ENCODE peak calls at places on chromosomes 16 and 17, in four cellular contexts. One of them, this sample, is unnamed.

GRCh38 chr17:67312265-67312664 is 54.1 kb downstream of the PSMD12 start:
- DNase-seq in K562: no peak
- DNase-seq in GM12878: no peak
- DNase-seq in HepG2: no peak
- DNase-seq in this sample: no peak

GRCh38 chr17:62980842-62981241 is 14.8 kb downstream of the TANC2 start:
- DNase-seq in K562: no peak
- DNase-seq in GM12878: no peak
- DNase-seq in HepG2: no peak
- DNase-seq in this sample: no peak

GRCh38 chr17:80777274-80777673 is 214.4 kb upstream of the CHMP6 start:
- DNase-seq in K562: no peak
- DNase-seq in GM12878: no peak
- DNase-seq in HepG2: no peak
- DNase-seq in this sample: no peak

GRCh38 chr16:87252269-87252970 is 64.8 kb downstream of the C16orf95 start:
- DNase-seq in GM12878: no peak
- DNase-seq in K562: no peak
- DNase-seq in HepG2: no peak
- DNase-seq in this sample: no peak

GRCh38 chr17:74305865-74306654 is 20.0 kb upstream of the KIF19 start:
- DNase-seq in GM12878: no peak
- DNase-seq in K562: no peak
- DNase-seq in HepG2: no peak
- DNase-seq in this sample: no peak

GRCh38 chr17:45791935-45792334 is 7.8 kb downstream of the CRHR1 start:
- DNase-seq in GM12878: no peak
- DNase-seq in HepG2: no peak
- DNase-seq in K562: no peak
- DNase-seq in this sample: no peak

GRCh38 chr17:80453126-80453979 is 23.1 kb downstream of the NPTX1 start:
- DNase-seq in K562: no peak
- DNase-seq in GM12878: no peak
- DNase-seq in HepG2: no peak
- DNase-seq in this sample: no peak

GRCh38 chr16:28212532-28212873 is 738 bp upstream of the XPO6 start:
- DNase-seq in GM12878: no peak
- DNase-seq in K562: no peak
- DNase-seq in HepG2: no peak
- DNase-seq in this sample: peak

GRCh38 chr17:10702574-10702973 is 5.2 kb downstream of the ADPRM start:
- DNase-seq in GM12878: no peak
- DNase-seq in HepG2: no peak
- DNase-seq in K562: no peak
- DNase-seq in this sample: no peak

GRCh38 chr17:50154604-50155003 is 4.1 kb upstream of the PPP1R9B start:
- DNase-seq in K562: no peak
- DNase-seq in GM12878: no peak
- DNase-seq in HepG2: no peak
- DNase-seq in this sample: no peak

GRCh38 chr17:50151937-50152547 is 1.6 kb upstream of the PPP1R9B start:
- DNase-seq in K562: peak
- DNase-seq in GM12878: no peak
- DNase-seq in HepG2: peak
- DNase-seq in this sample: peak

GRCh38 chr17:50155115-50155819 is 4.8 kb upstream of the PPP1R9B start:
- DNase-seq in GM12878: no peak
- DNase-seq in HepG2: no peak
- DNase-seq in K562: no peak
- DNase-seq in this sample: no peak

GRCh38 chr17:50152736-50153135 is 2.3 kb upstream of the PPP1R9B start:
- DNase-seq in GM12878: no peak
- DNase-seq in K562: no peak
- DNase-seq in HepG2: no peak
- DNase-seq in this sample: no peak

DNA sequence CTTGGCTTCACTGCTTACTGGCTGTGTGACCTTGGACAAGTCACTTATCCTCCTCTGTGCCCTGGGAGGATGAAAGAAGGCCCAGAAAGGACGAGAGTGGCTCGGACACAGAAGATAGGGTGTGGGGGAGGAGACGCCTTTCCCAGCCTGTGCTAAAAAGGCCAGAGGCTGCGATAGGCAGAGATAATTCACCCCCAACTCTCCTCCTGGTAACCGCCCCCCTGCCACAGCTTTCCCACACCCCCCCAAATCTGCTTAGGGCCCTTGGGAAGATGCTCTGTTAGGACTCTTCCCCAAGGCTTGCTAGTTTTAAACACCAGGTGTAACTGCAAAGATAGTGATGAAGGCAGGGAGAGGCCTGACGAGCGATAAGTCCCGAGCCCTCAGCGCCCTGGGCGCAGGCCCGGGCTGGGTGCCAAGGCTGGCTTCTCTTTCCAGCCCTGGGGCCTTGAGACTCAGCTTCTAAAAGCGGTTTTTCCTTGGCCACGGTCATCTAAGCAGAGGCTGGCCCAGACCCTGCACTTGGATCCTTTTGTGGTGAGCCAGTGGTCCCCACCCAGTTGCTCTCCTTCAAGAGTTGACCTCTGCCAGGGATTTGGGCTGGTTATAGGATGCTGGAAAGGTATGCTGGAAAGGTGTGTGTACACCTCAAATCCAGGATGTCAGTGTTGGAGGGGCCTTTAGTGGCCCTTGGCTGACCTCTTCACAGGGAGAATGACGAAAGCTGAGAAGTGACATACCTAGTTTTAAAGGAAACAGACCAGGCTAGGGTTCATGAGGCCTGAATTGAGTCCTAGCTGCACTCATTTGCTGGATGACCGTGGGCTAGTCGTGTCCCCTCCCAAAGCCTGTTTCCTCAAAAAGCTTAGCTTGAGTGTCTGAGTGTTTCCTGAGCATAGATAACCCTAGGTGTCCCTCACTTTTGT is 3.4 kb upstream of the PPP1R9B start:
- DNase-seq in K562: peak
- DNase-seq in HepG2: no peak
- DNase-seq in GM12878: no peak
- DNase-seq in this sample: no peak
- TF ChIP-seq ZBTB33 in K562: peak
- TF ChIP-seq ZBTB33 in HepG2: no peak
- TF ChIP-seq ZBTB33 in GM12878: no peak
- TF ChIP-seq ZBTB33 in this sample: no peak

GRCh38 chr17:7226721-7227710 is 7.3 kb downstream of the ACADVL start:
- DNase-seq in K562: no peak
- DNase-seq in GM12878: no peak
- DNase-seq in HepG2: no peak
- DNase-seq in this sample: no peak
- TF ChIP-seq ATF3 in K562: no peak
- TF ChIP-seq ATF3 in GM12878: no peak
- TF ChIP-seq ATF3 in HepG2: no peak
- TF ChIP-seq ATF3 in this sample: no peak

GRCh38 chr16:49560018-49560830 is 186.6 kb downstream of the C16orf78 start:
- DNase-seq in HepG2: no peak
- DNase-seq in GM12878: no peak
- DNase-seq in K562: no peak
- DNase-seq in this sample: no peak

GRCh38 chr16:49557070-49557446 is 183.5 kb downstream of the C16orf78 start:
- DNase-seq in GM12878: no peak
- DNase-seq in K562: no peak
- DNase-seq in HepG2: peak
- DNase-seq in this sample: no peak

GRCh38 chr16:49556252-49557069 is 182.9 kb downstream of the C16orf78 start:
- DNase-seq in HepG2: peak
- DNase-seq in GM12878: no peak
- DNase-seq in K562: peak
- DNase-seq in this sample: peak

GRCh38 chr16:49559242-49559641 is 185.6 kb downstream of the C16orf78 start:
- DNase-seq in HepG2: no peak
- DNase-seq in K562: no peak
- DNase-seq in GM12878: no peak
- DNase-seq in this sample: no peak

DNA sequence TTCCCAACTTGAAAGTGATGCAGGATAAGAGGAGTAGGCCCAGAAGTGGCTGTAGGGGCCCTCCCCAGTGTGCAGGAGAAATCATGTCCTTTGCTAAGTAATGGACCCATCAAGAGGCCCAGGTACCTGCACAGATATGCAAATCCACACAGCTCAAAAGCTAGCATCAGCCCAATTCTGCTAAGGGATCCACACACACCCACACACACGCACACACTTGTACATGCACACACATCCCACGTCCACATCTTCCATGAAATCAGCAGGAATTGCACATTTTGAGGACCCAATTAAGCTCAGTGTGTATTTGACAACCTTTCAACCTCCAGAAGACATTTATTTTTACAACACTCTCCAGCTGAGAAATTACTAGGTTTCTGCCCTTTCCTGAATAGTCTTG is 184.8 kb downstream of the C16orf78 start:
- DNase-seq in HepG2: no peak
- DNase-seq in K562: no peak
- DNase-seq in GM12878: no peak
- DNase-seq in this sample: no peak
- TF ChIP-seq ZBTB33 in HepG2: no peak
- TF ChIP-seq ZBTB33 in K562: no peak
- TF ChIP-seq ZBTB33 in GM12878: no peak
- TF ChIP-seq ZBTB33 in this sample: no peak

GRCh38 chr17:3556905-3557767 is 476 bp downstream of the TRPV3 start:
- DNase-seq in HepG2: no peak
- DNase-seq in GM12878: no peak
- DNase-seq in K562: peak
- DNase-seq in this sample: no peak

GRCh38 chr17:3556239-3556904 is 1.2 kb downstream of the TRPV3 start:
- DNase-seq in GM12878: no peak
- DNase-seq in HepG2: no peak
- DNase-seq in K562: no peak
- DNase-seq in this sample: no peak

GRCh38 chr17:3559270-3559645 is 1.6 kb upstream of the TRPV3 start:
- DNase-seq in K562: no peak
- DNase-seq in HepG2: no peak
- DNase-seq in GM12878: no peak
- DNase-seq in this sample: no peak

GRCh38 chr17:3558603-3559269 is 1.1 kb upstream of the TRPV3 start:
- DNase-seq in K562: no peak
- DNase-seq in GM12878: peak
- DNase-seq in HepG2: no peak
- DNase-seq in this sample: no peak

GRCh38 chr17:3557768-3558583 is at the start of gene TRPV3:
- DNase-seq in GM12878: peak
- DNase-seq in HepG2: no peak
- DNase-seq in K562: peak
- DNase-seq in this sample: peak
- TF ChIP-seq ATF3 in GM12878: peak
- TF ChIP-seq ATF3 in HepG2: peak
- TF ChIP-seq ATF3 in K562: no peak
- TF ChIP-seq ATF3 in this sample: no peak